ENCODE peak calls at places on chromosomes 16 and 17, in four cellular contexts. U, I, C and O are unnamed samples. For H3K79me2, the result is how much of the 10 kb centered on the place peaks cover.

GRCh38 chr16:69482410-69482951 is 58.1 kb downstream of the CYB5B start:
- DNase-seq in U (no peak), I (no peak), C (no peak), O (no peak)

GRCh38 chr16:10526962-10527361 is 53.4 kb downstream of the EMP2 start:
- DNase-seq in C (no peak), I (no peak), U (no peak), O (no peak)

GRCh38 chr17:59093702-59094231 is 12.9 kb downstream of the TRIM37 start:
- DNase-seq in I (no peak), U (no peak), C (no peak), O (peak)

GRCh38 chr17:45783593-45784292 is 377 bp upstream of the CRHR1 start:
- DNase-seq in C (no peak), I (peak), U (peak), O (no peak)

GRCh38 chr17:17514361-17514992 is 18.3 kb upstream of the RASD1 start:
- DNase-seq in I (peak), C (no peak), U (no peak), O (no peak)

GRCh38 chr17:31538080-31538762 is 146.7 kb downstream of the RAB11FIP4 start:
- DNase-seq in U (no peak), C (peak), I (no peak), O (no peak)

GRCh38 chr16:349211-349610 is 3.3 kb downstream of the AXIN1 start:
- DNase-seq in C (peak), U (no peak), I (no peak), O (no peak)

GRCh38 chr16:12901204-12901596 is 198 bp upstream of the SHISA9 start:
- DNase-seq in C (no peak), I (peak), U (no peak), O (no peak)

GRCh38 chr17:43418441-43419374 is 19.9 kb downstream of the ARL4D start:
- DNase-seq in C (no peak), U (no peak), I (no peak), O (peak)

GRCh38 chr16:1681032-1681431 is 3.0 kb downstream of the JPT2 start:
- DNase-seq in I (no peak), U (no peak), C (no peak), O (no peak)
- H3K79me2 ChIP-seq in I (half or more), U (half or more), C (under half), O (half or more)

GRCh38 chr16:82874251-82874650 is 247.5 kb downstream of the CDH13 start:
- DNase-seq in U (no peak), C (no peak), I (no peak), O (no peak)
- TF ChIP-seq FOXM1 in U (no peak), C (no peak), I (no peak), O (no peak)

DNA sequence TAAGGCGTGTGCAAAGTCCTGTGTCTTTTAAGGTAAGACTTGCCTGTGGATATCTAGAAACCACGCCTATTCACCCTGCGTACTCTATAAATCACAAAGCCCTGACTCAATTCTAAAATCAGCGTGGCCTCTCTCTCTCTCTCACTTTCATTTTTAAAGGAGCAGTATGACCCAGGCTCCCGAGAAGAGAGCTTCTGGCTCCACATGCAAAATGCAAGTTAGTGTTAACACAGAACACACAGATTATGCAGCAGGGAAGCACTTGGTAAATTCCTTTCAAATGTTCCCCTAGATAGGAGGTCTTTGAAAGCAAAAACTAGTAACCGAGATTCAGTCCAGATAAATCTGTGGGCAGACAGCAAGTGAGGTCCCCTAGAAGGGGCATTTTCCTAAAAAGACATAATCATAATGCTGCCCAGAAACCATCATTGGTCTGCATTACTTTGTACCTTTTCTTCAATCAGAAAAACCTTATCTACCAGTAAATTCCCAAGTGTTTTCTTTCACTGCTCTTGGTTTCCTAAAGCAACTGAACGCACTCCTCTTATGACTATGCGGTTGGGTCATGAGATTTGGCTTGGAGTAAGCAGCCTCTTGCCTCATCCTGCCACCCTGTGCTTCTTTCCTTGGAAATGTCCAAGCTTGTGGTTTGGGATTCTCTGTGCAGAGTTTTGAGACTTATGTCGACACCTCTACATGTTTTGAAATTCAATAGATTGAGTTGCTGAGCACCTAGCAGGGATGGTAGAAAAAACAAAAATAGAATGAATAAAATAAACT is 31.7 kb upstream of the KCNJ2 start:
- DNase-seq in U (no peak), I (no peak), C (peak), O (no peak)
- TF ChIP-seq MAX in U (no peak), I (peak), C (no peak), O (no peak)

DNA sequence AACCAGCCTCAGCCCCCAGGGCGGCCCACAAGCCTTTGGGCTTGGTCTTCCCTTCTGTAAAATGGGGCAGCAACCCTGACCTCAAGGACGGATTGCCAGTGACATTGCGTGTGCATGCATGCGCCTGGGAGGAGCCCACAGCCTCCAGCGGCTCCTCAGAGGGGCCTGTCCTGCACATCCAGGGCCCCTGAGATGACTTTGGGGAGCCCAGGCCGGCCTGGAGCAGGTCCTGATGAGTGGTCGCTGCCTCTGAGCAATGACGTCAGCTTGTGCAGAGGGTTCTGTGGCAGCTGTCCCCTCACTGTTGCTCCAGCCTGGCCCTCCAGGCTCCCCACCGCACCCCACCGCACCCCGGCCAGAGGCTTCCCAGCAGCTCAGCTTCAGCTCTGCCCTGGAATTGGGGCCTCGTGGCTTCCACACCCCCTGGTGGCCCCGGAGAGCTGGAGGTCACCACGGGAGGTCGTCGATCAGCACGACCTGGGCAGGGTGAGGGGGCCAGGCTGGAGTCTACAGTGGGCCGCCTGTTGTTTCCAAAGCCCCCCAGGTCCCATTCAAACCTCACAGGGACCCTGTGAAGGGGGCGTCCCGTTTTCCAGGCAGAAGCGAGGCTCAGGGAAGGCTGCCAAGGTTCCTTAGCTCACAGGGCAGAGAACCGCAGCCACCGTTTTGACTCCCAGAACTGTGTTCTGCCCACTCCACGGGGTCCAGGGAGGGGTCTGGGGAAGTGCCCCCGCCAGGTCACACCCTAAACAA is 341.8 kb downstream of the SEC14L1 start:
- DNase-seq in C (no peak), I (no peak), U (no peak), O (no peak)
- H3K79me2 ChIP-seq in C (under half), I (half or more), U (under half), O (half or more)

GRCh38 chr16:54936979-54937672 is 6.5 kb downstream of the IRX5 start:
- DNase-seq in U (no peak), I (no peak), C (no peak), O (no peak)

GRCh38 chr16:54937673-54938350 is 7.1 kb downstream of the IRX5 start:
- DNase-seq in C (no peak), U (no peak), I (no peak), O (no peak)

GRCh38 chr16:54940279-54940604 is 9.6 kb downstream of the IRX5 start:
- DNase-seq in I (no peak), U (no peak), C (no peak), O (no peak)

GRCh38 chr16:54938351-54939346 is 8.0 kb downstream of the IRX5 start:
- DNase-seq in C (no peak), U (no peak), I (no peak), O (no peak)

GRCh38 chr16:54939537-54940278 is 9.0 kb downstream of the IRX5 start:
- DNase-seq in C (no peak), I (no peak), U (peak), O (no peak)
- TF ChIP-seq FOXM1 in C (no peak), I (no peak), U (no peak), O (no peak)

GRCh38 chr16:49635591-49636581 is 220.0 kb downstream of the ZNF423 start:
- DNase-seq in U (no peak), C (no peak), I (no peak), O (no peak)
- TF ChIP-seq MAX in U (no peak), C (no peak), I (no peak), O (no peak)

GRCh38 chr16:53703590-53704444 is at the start of the genes FTO and RPGRIP1L:
- DNase-seq in I (peak), C (peak), U (peak), O (peak)

GRCh38 chr16:53708490-53708889 is 4.5 kb downstream of the FTO start:
- DNase-seq in C (no peak), I (no peak), U (no peak), O (no peak)

GRCh38 chr16:53707671-53708070 is 3.7 kb downstream of the FTO start:
- DNase-seq in I (no peak), U (no peak), C (no peak), O (no peak)

GRCh38 chr16:53704445-53704813 is 473 bp downstream of the FTO start:
- DNase-seq in C (no peak), U (no peak), I (no peak), O (no peak)
- H3K79me2 ChIP-seq in C (under half), U (under half), I (half or more), O (under half)

DNA sequence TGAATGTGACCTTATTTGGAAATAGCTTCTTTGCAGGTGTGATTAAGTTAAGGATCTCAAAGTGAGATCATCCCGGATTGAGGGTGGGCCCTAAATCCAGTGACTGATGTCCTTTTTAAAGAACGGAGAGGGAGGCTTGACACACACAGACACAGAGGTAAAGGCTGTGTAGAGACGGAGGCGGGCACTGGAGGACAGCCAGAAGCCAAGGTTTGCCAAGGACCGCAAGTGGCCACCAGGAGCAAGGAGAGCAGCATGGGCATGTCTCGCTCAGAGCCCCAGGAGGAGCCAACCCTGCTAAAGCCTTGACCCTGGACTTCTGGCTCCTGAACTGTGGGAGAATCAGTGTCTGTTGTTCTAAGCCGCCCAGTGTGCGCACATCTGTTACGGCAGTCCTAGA is 15.4 kb downstream of the CNGB1 start:
- DNase-seq in I (no peak), U (no peak), C (no peak), O (no peak)
- TF ChIP-seq FOXM1 in I (no peak), U (no peak), C (no peak), O (no peak)

GRCh38 chr17:6997171-6997570 is 1.3 kb downstream of the ALOX12 start:
- DNase-seq in U (no peak), I (no peak), C (no peak), O (no peak)

GRCh38 chr17:6996256-6997111 is 635 bp downstream of the ALOX12 start:
- DNase-seq in I (no peak), U (no peak), C (no peak), O (no peak)

GRCh38 chr17:6995500-6996255 is at the start of gene ALOX12:
- DNase-seq in U (no peak), I (no peak), C (no peak), O (no peak)

GRCh38 chr17:7001562-7001961 is 5.7 kb downstream of the ALOX12 start:
- DNase-seq in C (no peak), I (no peak), U (no peak), O (no peak)

DNA sequence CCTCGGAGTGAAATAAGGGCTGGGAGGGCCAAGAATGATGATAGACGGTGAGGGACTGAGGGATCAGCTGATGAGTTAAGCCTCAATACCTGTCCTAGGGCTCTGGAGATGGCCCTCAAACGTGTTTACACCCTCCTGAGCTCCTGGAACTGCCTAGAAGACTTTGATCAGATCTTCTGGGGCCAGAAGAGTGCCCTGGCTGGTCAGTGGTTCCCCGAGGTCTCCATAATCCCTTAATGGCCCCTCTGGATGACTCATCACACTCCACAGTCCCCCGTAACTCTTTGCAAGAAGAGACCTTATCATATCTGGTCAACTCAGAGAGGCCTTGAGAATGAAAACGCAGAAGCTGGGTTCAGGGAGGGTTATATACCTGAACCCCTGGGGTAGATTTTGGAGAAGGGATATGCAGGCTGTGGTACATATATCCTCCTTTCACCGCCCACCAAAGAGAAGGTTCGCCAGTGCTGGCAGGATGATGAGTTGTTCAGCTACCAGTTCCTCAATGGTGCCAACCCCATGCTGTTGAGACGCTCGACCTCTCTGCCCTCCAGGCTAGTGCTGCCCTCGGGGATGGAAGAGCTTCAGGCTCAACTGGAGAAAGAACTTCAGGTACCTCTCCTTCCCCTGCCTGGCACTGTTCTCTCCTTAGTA is 3.1 kb downstream of the ALOX12 start:
- DNase-seq in U (peak), I (no peak), C (no peak), O (no peak)
- TF ChIP-seq MAX in U (no peak), I (no peak), C (no peak), O (no peak)